ENCODE peak calls at places on chromosomes 3 and 15, in five cellular contexts. L is heart left ventricle, Q is Peyer's patch, N is gastrocnemius medialis, X is adrenal gland. V is an unnamed sample.

GRCh38 chr3:83033123-83033522 is 1271.7 kb upstream of the GBE1 start:
- DNase-seq in N (no peak), L (no peak), X (no peak), Q (no peak), V (no peak)

GRCh38 chr3:63967675-63968611 is 55.4 kb downstream of the PSMD6 start:
- DNase-seq in Q (peak; percentile 75), N (no peak), X (peak; percentile 28), L (peak; percentile 36), V (peak; percentile 87)

GRCh38 chr3:72174043-72174442 is 389.1 kb upstream of the PROK2 start:
- DNase-seq in X (no peak), L (no peak), Q (no peak), N (no peak), V (no peak)

GRCh38 chr3:37607604-37608003 is 254.1 kb upstream of the CTDSPL start:
- DNase-seq in L (no peak), N (no peak), Q (no peak), X (peak; percentile 28), V (no peak)

GRCh38 chr3:99410789-99411311 is 227.5 kb upstream of the COL8A1 start:
- DNase-seq in X (no peak), N (no peak), L (no peak), Q (no peak), V (no peak)

GRCh38 chr3:158102660-158103085 is 3.5 kb downstream of the SHOX2 start:
- DNase-seq in L (no peak), Q (no peak), X (no peak), N (no peak), V (no peak)

GRCh38 chr15:66931768-66932633 is 133.4 kb upstream of the SMAD3 start:
- DNase-seq in N (no peak), L (no peak), Q (peak; percentile 67), X (peak; percentile 26), V (no peak)

GRCh38 chr15:51909591-51909990 is 62.0 kb downstream of the LEO1 start:
- DNase-seq in L (no peak), Q (no peak), X (no peak), N (no peak), V (no peak)

GRCh38 chr3:168885028-168885427 is 778.5 kb downstream of the MECOM start:
- DNase-seq in Q (no peak), L (no peak), X (no peak), N (no peak), V (no peak)

GRCh38 chr15:50256188-50257041 is 9.1 kb downstream of the HDC start:
- DNase-seq in X (no peak), Q (no peak), L (no peak), N (no peak), V (no peak)

GRCh38 chr3:36373084-36373483 is 7.2 kb upstream of the STAC start:
- DNase-seq in N (no peak), Q (no peak), X (peak; percentile 69), L (no peak), V (no peak)

GRCh38 chr15:59438891-59439290 is 905 bp downstream of the FAM81A start:
- DNase-seq in Q (peak; percentile 77), X (no peak), L (no peak), N (no peak), V (no peak)

GRCh38 chr3:194282436-194283122 is 68.5 kb downstream of the CPN2 start:
- DNase-seq in N (no peak), X (peak; percentile 1), Q (no peak), L (peak; percentile 46), V (no peak)

GRCh38 chr3:195059471-195060216 is 211.3 kb downstream of the XXYLT1 start:
- DNase-seq in L (no peak), Q (peak; percentile 53), N (no peak), X (no peak), V (no peak)

GRCh38 chr3:22013641-22014040 is 262.6 kb upstream of the ZNF385D start:
- DNase-seq in X (no peak), Q (no peak), N (no peak), L (no peak), V (no peak)

GRCh38 chr3:5026046-5026362 is 46.8 kb downstream of the BHLHE40 start:
- DNase-seq in X (no peak), Q (no peak), L (no peak), N (no peak), V (no peak)

GRCh38 chr3:48598323-48599076 is 3.4 kb upstream of the COL7A1 start:
- DNase-seq in L (peak; percentile 84), N (peak; percentile 93), Q (no peak), X (no peak), V (no peak)

GRCh38 chr3:180183346-180183745 is 146.6 kb upstream of the PEX5L start:
- DNase-seq in Q (no peak), X (no peak), N (no peak), L (no peak), V (no peak)

GRCh38 chr3:124351430-124352142 is 359.7 kb upstream of the ROPN1 start:
- DNase-seq in N (no peak), X (peak; percentile 58), L (peak; percentile 25), Q (no peak), V (no peak)

GRCh38 chr3:157782236-157782635 is 279.0 kb upstream of the VEPH1 start:
- DNase-seq in Q (no peak), L (no peak), X (no peak), N (no peak), V (no peak)

GRCh38 chr15:42050484-42051255 is 29.8 kb upstream of the PLA2G4E start:
- DNase-seq in N (peak; percentile 48), X (no peak), L (no peak), Q (no peak), V (peak; percentile 78)

GRCh38 chr3:52986938-52987337 is 58.9 kb downstream of the SFMBT1 start:
- DNase-seq in Q (no peak), L (no peak), N (no peak), X (peak; percentile 8), V (no peak)

GRCh38 chr3:52982839-52983238 is 63.0 kb downstream of the SFMBT1 start:
- DNase-seq in Q (no peak), L (no peak), N (no peak), X (no peak), V (no peak)

GRCh38 chr3:52986049-52986448 is 59.8 kb downstream of the SFMBT1 start:
- DNase-seq in X (peak; percentile 6), N (no peak), L (no peak), Q (no peak), V (no peak)

GRCh38 chr3:52983828-52984227 is 62.0 kb downstream of the SFMBT1 start:
- DNase-seq in Q (no peak), L (no peak), X (no peak), N (no peak), V (no peak)

DNA sequence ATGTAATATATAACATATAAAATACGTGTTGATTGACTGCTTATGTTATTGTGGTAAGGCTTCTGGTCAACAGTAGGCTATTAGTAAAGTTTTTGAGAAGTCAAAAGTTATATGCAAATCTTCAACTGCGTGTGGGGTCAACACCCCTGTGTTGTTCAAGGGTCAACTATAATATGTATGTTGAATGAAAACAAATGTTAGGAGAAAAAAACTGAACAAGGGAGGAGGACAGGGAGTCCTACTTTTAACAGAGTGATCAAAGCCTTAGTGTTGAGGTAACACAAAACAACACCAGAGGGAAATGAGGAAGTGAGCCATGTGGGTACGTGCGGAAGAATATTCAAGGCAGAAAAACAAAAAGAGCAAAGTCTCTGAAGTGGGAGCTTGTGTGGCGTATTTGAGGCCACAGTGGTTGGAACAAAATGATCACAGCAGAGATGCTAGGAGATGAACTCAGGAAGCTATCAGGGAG is 62.5 kb downstream of the SFMBT1 start:
- DNase-seq in Q (no peak), X (peak; percentile 6), N (no peak), L (no peak), V (no peak)
- TF ChIP-seq POLR2A in Q (no peak), X (no peak), N (no peak), L (no peak), V (no peak)

DNA sequence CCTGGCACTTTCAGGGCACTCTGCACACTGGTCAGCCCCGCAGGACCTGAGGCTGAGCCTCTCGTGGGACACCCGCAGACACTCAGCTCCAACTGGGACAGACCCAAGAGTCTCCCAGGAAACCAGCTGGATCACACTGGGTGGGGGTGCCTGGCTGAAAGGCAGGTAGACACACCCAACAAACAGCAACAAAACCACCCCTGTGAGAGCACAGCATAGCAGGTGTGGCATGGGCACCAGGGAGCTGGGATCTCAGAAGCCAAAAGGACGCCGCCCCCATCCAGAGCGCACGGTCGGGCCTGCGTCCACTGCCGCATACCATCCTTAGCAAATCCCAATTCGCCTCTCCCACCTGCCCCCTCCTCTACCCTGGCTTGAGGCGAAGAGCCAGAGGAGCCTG is 154.2 kb upstream of the LINGO1 start:
- DNase-seq in N (no peak), X (no peak), Q (no peak), L (no peak), V (no peak)
- TF ChIP-seq CTCF in N (no peak), X (no peak), Q (no peak), L (no peak), V (no peak)

DNA sequence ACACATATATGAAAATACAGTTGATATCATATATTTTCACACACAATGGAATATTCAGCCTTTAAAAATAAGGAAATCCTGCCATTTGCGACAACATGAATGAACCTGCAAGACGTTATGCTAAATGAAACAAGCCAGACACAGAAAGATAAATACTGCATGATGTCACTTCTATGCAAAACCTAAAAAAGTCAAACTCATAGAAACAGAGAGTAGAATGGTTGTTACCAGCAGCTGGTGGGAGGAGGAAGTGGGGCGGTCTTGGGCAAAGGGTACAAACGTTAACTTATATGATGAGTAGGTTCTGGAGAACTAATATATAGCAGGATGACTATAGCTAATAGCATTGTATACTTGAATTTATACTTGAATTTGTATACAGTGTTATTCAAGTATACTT is 213.2 kb upstream of the NR2F2 start:
- DNase-seq in X (no peak), L (no peak), Q (no peak), N (no peak), V (no peak)
- TF ChIP-seq POLR2A in X (no peak), L (no peak), Q (no peak), N (no peak), V (no peak)

GRCh38 chr3:55751730-55752129 is 264.6 kb upstream of the WNT5A start:
- DNase-seq in Q (no peak), X (no peak), L (no peak), N (no peak), V (no peak)

GRCh38 chr3:55750525-55750924 is 263.4 kb upstream of the WNT5A start:
- DNase-seq in Q (no peak), X (no peak), N (no peak), L (no peak), V (no peak)

GRCh38 chr3:55742027-55742710 is 255.1 kb upstream of the WNT5A start:
- DNase-seq in Q (no peak), L (no peak), N (no peak), X (no peak), V (no peak)

GRCh38 chr3:55749036-55749435 is 261.9 kb upstream of the WNT5A start:
- DNase-seq in N (no peak), X (no peak), L (no peak), Q (no peak), V (no peak)

DNA sequence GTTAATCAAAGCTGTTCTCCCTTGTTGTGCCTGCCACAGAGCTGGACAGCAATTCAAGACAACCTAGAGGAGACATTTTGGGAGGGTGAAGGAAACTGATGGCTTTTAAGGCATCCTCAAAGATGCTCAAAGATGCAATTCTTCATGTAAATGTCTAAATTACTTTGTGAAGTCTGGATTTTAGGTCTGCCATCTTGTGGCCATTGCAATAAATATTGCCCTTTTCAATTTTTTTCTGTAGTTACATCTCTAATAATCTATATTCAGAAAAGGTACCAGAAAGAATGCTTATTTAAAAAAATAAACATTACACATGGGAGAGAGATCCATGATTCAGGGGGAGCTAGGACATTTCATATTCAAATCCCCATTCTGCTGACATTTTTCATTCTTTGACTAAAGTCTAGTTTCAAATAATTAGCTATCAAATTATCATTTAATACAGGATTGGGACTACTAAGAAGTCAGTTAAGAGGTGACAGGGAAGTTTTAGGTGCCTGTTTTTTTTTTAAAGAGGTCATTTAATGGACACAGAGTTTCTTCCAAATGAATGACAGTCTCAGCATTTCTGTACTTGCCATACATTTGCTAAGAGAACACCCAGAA is 259.8 kb upstream of the WNT5A start:
- DNase-seq in X (no peak), L (no peak), Q (no peak), N (no peak), V (no peak)
- TF ChIP-seq CTCF in X (peak; percentile 56), L (peak; percentile 26), Q (no peak), N (no peak), V (no peak)

V was measured in lower leg skin.